ENCODE peak calls at places on chromosomes 4 and X, in six cellular contexts. W is IMR-90, T is H1, C is trophoblast cell, X is neuronal stem cell, M is mesenchymal stem cell. J is an unnamed sample. For H3K27me3, the result is how much of the 10 kb centered on the place peaks cover.

GRCh38 chr4:87865960-87866598 is 33.3 kb downstream of the MEPE start:
- DNase-seq in C (no peak), M (peak), X (no peak), W (peak), T (no peak), J (peak)

GRCh38 chrX:151478052-151478451 is 81.0 kb downstream of the VMA21 start:
- DNase-seq in M (no peak), C (no peak), X (no peak), W (no peak), T (no peak), J (no peak)

GRCh38 chr4:152431287-152431686 is 104.6 kb downstream of the FBXW7 start:
- DNase-seq in X (no peak), C (no peak), W (peak), T (no peak), M (no peak), J (no peak)

GRCh38 chrX:66163447-66163846 is 600 bp upstream of the HEPH start:
- DNase-seq in T (no peak), W (no peak), C (no peak), M (no peak), X (no peak), J (no peak)

GRCh38 chr4:37685726-37686372 is 327 bp downstream of the RELL1 start:
- DNase-seq in T (no peak), M (peak), C (no peak), W (peak), X (no peak), J (no peak)

GRCh38 chr4:124318292-124318691 is 394.2 kb downstream of the ANKRD50 start:
- DNase-seq in W (no peak), M (no peak), C (no peak), T (no peak), X (no peak), J (no peak)

GRCh38 chr4:95285797-95286196 is 263.0 kb downstream of the UNC5C start:
- DNase-seq in T (no peak), C (no peak), M (no peak), X (no peak), W (no peak), J (no peak)

GRCh38 chr4:74623041-74623440 is 171.3 kb downstream of the BTC start:
- DNase-seq in C (peak), X (peak), M (peak), T (no peak), W (peak), J (no peak)

GRCh38 chrX:110087485-110088356 is 84.8 kb downstream of the TMEM164 start:
- DNase-seq in T (no peak), C (no peak), W (peak), M (peak), X (no peak), J (no peak)

GRCh38 chr4:137300776-137301175 is 231.5 kb downstream of the PCDH18 start:
- DNase-seq in M (no peak), T (no peak), W (peak), C (no peak), X (no peak), J (no peak)

GRCh38 chr4:125277827-125278226 is 36.9 kb upstream of the FAT4 start:
- DNase-seq in T (no peak), M (no peak), C (no peak), W (no peak), X (no peak), J (no peak)

GRCh38 chr4:177229331-177229730 is 80.3 kb upstream of the NEIL3 start:
- DNase-seq in X (no peak), C (no peak), M (peak), W (peak), T (no peak), J (no peak)

GRCh38 chrX:83819304-83819703 is 41.6 kb upstream of the CYLC1 start:
- DNase-seq in C (no peak), W (no peak), T (no peak), X (no peak), M (no peak), J (peak)

GRCh38 chr4:176236909-176237308 is 32.1 kb downstream of the ASB5 start:
- DNase-seq in W (peak), M (peak), C (no peak), T (no peak), X (no peak), J (no peak)

GRCh38 chrX:44785652-44786051 is 58.2 kb upstream of the DUSP21 start:
- DNase-seq in M (no peak), X (no peak), C (no peak), T (no peak), W (peak), J (no peak)

GRCh38 chr4:158259955-158260575 is 49.8 kb downstream of the TMEM144 start:
- DNase-seq in W (peak), C (no peak), M (peak), X (peak), T (no peak), J (no peak)

GRCh38 chr4:183987529-183987946 is 82.4 kb downstream of the STOX2 start:
- DNase-seq in C (peak), W (peak), M (peak), X (peak), T (no peak), J (peak)

GRCh38 chrX:123336666-123337065 is 152.6 kb downstream of the GRIA3 start:
- DNase-seq in W (no peak), T (no peak), M (no peak), C (no peak), X (no peak), J (no peak)

GRCh38 chr4:172656055-172656454 is 512.6 kb upstream of the GALNT7 start:
- DNase-seq in X (no peak), M (no peak), W (no peak), T (no peak), C (no peak), J (no peak)

GRCh38 chr4:17066241-17066640 is 167.8 kb upstream of the LDB2 start:
- DNase-seq in T (no peak), C (no peak), M (peak), X (no peak), W (peak), J (no peak)

GRCh38 chrX:124238268-124238667 is 94.2 kb upstream of the TEX13D start:
- DNase-seq in C (no peak), W (no peak), X (no peak), T (no peak), M (no peak), J (no peak)

GRCh38 chr4:815464-816146 is 10.3 kb downstream of the CPLX1 start:
- DNase-seq in M (no peak), W (no peak), T (no peak), C (no peak), X (no peak), J (no peak)

GRCh38 chr4:174210354-174210753 is 73.1 kb downstream of the FBXO8 start:
- DNase-seq in W (no peak), M (no peak), T (no peak), C (no peak), X (no peak), J (no peak)
- H3K27me3 ChIP-seq in W (under half), M (under half), T (under half), C (under half), X (under half), J (under half)

DNA sequence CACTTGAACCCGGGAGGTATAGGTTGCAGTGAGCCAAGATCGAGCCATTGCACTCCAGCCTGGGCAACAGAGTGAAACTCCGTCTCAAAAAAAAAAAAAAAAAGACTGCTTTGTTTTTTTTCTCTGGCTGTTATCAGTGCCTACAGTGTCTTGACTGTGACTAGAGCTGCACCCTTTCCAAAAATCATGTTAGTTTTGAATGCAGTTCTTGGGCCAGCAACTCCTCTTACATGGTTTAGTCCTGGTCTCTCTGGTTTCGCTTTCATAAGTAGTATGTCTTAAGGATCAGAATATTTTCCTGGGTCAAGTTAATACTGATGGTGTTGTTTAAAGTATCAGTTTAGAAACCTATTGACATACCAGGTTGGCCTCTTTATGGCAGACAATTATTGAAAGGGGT is 34.2 kb upstream of the NALF2 start:
- DNase-seq in T (no peak), C (no peak), X (no peak), W (no peak), M (no peak), J (no peak)
- H4K91ac ChIP-seq in T (no peak), C (no peak), X (no peak), W (no peak), M (no peak), J (no peak)

GRCh38 chrX:103376979-103377324 is 614 bp downstream of the BEX3 start:
- DNase-seq in C (no peak), X (no peak), W (peak), M (peak), T (no peak), J (peak)
- H3K27me3 ChIP-seq in C (under half), X (under half), W (under half), M (under half), T (under half), J (under half)

GRCh38 chr4:185797596-185797995 is 14.4 kb downstream of the SORBS2 start:
- DNase-seq in M (no peak), W (no peak), C (no peak), T (no peak), X (no peak), J (no peak)

GRCh38 chr4:185803015-185803414 is 9.0 kb downstream of the SORBS2 start:
- DNase-seq in W (no peak), T (no peak), M (no peak), C (peak), X (no peak), J (no peak)

GRCh38 chr4:185801471-185801870 is 10.5 kb downstream of the SORBS2 start:
- DNase-seq in C (no peak), M (peak), T (no peak), W (peak), X (no peak), J (no peak)

GRCh38 chr4:185799442-185799841 is 12.6 kb downstream of the SORBS2 start:
- DNase-seq in C (no peak), M (no peak), T (no peak), W (no peak), X (no peak), J (no peak)

DNA sequence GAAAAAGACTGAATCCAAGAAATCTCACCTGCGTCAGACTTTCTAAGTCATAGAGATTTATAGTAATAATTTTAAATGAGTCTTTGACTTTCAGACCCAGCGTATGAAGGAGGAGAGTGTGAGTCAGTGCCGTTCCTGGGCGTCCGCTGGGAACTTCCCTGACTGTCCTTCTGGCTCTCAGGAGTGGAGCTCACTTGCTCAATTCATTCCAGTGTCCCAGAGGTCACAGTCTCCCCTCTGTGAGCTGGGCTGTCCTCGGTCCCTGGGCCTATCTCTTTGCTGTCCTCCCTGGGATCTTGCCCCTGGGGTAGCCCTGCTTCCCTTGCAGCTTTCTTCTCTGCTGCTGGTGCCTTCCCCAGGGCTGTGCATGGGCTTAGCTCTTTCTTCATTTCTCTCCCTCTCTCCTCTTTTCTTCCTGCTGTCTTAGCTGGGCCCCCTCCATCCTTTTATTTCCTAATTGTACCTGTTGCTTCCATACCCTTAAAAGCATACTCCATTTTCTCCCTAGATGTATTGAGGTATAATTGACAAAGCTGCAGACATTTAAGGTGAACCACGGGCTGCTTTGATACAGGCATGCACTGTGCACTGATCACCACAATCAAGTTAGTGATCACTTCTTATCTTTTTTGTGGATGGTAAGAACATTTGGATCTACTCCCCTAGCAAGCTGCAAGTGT is 11.6 kb downstream of the SORBS2 start:
- DNase-seq in T (no peak), M (peak), X (no peak), C (no peak), W (no peak), J (no peak)
- H4K91ac ChIP-seq in T (no peak), M (no peak), X (no peak), C (no peak), W (no peak), J (no peak)

DNA sequence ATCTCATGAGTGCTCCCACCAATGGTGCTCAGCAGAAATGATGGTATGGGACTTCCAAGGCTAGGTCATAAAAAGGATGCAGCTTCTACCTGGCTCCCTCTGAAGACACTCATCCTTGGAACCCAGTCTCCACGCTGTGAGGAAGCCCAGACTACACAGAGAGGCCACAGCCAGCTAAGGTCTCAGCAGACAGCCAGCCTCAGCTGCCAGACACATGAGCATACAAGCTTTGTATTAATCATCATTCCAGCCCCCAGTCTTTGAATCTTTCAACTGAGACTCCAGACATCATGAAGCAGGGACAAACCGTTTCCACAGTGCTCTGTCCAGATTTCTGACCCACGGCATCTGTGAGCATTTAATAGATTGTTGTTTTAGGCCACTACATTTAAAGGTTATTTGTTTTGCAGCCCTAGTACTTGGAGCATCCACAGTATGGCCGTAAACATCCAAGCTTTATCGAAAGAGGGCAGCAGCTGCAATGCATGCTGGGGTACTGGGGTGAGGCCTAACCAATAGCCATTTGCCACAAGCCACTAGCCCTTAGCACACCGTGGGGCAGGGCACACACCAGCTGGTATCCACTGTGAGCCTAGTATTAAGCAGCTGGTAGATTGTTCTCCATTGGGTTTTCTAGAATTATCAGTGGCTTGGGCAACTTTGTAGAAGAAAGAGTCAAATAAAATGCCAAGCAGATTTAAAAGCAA is 449.1 kb downstream of the BCOR start:
- DNase-seq in T (no peak), M (no peak), C (no peak), X (no peak), W (no peak), J (no peak)
- H3K27me3 ChIP-seq in T (under half), M (under half), C (under half), X (under half), W (under half), J (under half)

DNA sequence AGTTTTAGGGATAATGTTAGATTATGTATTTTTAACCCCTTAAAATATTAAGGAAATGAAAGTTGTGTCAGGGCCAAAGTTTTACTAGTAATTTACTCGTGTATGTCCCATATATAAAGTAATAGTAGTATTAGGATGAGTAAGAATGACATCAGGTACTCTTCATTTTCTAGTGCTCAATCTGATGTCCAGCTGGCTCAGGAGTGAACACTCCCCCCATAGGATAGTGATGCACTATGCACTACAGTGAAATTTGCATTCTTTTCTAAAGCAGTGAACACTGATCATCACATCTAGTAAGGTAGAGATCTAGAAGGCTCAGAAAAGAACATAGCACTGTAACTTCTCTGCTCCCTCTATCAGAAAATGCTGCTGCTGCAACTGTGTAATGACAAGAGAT is 409.7 kb downstream of the GLUD2 start:
- DNase-seq in W (no peak), X (no peak), C (no peak), T (no peak), M (no peak), J (no peak)
- H4K91ac ChIP-seq in W (no peak), X (no peak), C (no peak), T (no peak), M (no peak), J (no peak)

GRCh38 chr4:146634825-146635224 is 3.9 kb upstream of the POU4F2 start:
- DNase-seq in M (no peak), W (no peak), C (no peak), T (no peak), X (no peak), J (no peak)
- H3K27me3 ChIP-seq in M (half or more), W (under half), C (under half), T (half or more), X (under half), J (half or more)

GRCh38 chrX:16023790-16024734 is 99.3 kb upstream of the GRPR start:
- DNase-seq in M (peak), W (peak), T (no peak), X (peak), C (no peak), J (no peak)
- H4K91ac ChIP-seq in M (no peak), W (peak), T (no peak), X (no peak), C (no peak), J (no peak)

GRCh38 chrX:15750611-15751159 is 12.6 kb downstream of the CA5B start:
- DNase-seq in C (no peak), X (no peak), W (no peak), T (no peak), M (peak), J (no peak)
- H3K27me3 ChIP-seq in C (under half), X (under half), W (under half), T (under half), M (under half), J (under half)

GRCh38 chrX:22192419-22193086 is 80.2 kb upstream of the CBLL2 start:
- DNase-seq in C (peak), W (peak), X (peak), M (peak), T (peak), J (peak)
- H4K91ac ChIP-seq in C (no peak), W (no peak), X (no peak), M (no peak), T (no peak), J (no peak)